ENCODE peak calls at places on chromosomes 4 and X, in four cellular contexts. Y, O, I and B are unnamed samples.

GRCh38 chrX:34884693-34885277 is 57.8 kb upstream of the FAM47B start:
- DNase-seq in Y (no peak), O (no peak), I (no peak), B (no peak)

GRCh38 chr4:123398803-123399637 is 2.4 kb downstream of the SPRY1 start:
- DNase-seq in Y (no peak), O (no peak), I (no peak), B (no peak)

GRCh38 chr4:187908079-187908501 is 87.5 kb upstream of the ZFP42 start:
- DNase-seq in Y (no peak), O (no peak), I (no peak), B (no peak)

GRCh38 chr4:55545133-55545532 is 1.6 kb downstream of the CLOCK start:
- DNase-seq in Y (no peak), O (no peak), I (no peak), B (no peak)

GRCh38 chrX:24610540-24610939 is 36.6 kb downstream of the PCYT1B start:
- DNase-seq in Y (no peak), O (no peak), I (no peak), B (no peak)

GRCh38 chr4:14552119-14552518 is 450.2 kb upstream of the CPEB2 start:
- DNase-seq in Y (no peak), O (no peak), I (no peak), B (no peak)

GRCh38 chrX:19750028-19750786 is 137.2 kb downstream of the SH3KBP1 start:
- DNase-seq in Y (no peak), O (no peak), I (peak; percentile 68), B (no peak)

GRCh38 chr4:123127865-123128264 is 205.5 kb upstream of the NUDT6 start:
- DNase-seq in Y (no peak), O (no peak), I (no peak), B (no peak)

GRCh38 chrX:73916489-73916888 is 353.5 kb downstream of the CHIC1 start:
- DNase-seq in Y (no peak), O (no peak), I (no peak), B (no peak)

GRCh38 chr4:6732441-6733357 is 16.7 kb downstream of the BLOC1S4 start:
- DNase-seq in Y (no peak), O (peak; percentile 89), I (no peak), B (no peak)

GRCh38 chrX:110331444-110332025 is 13.7 kb upstream of the AMMECR1 start:
- DNase-seq in Y (no peak), O (no peak), I (no peak), B (no peak)

GRCh38 chr4:38468491-38468890 is 195.5 kb upstream of the KLF3 start:
- DNase-seq in Y (no peak), O (no peak), I (no peak), B (no peak)

GRCh38 chrX:3697220-3697684 is 16.2 kb downstream of the PRKX start:
- DNase-seq in Y (no peak), O (no peak), I (no peak), B (no peak)

GRCh38 chrX:3699841-3700381 is 13.5 kb downstream of the PRKX start:
- DNase-seq in Y (no peak), O (no peak), I (peak; percentile 19), B (no peak)

GRCh38 chrX:3697701-3698279 is 15.7 kb downstream of the PRKX start:
- DNase-seq in Y (no peak), O (no peak), I (no peak), B (no peak)
- TF ChIP-seq SPI1 in Y (no peak), O (no peak), I (no peak), B (no peak)

GRCh38 chr4:3364634-3365314 is 72.0 kb downstream of the RGS12 start:
- DNase-seq in Y (no peak), O (no peak), I (no peak), B (no peak)

GRCh38 chr4:3361896-3362295 is 69.1 kb downstream of the RGS12 start:
- DNase-seq in Y (no peak), O (no peak), I (no peak), B (no peak)

GRCh38 chr4:3364199-3364598 is 71.4 kb downstream of the RGS12 start:
- DNase-seq in Y (no peak), O (no peak), I (no peak), B (no peak)

GRCh38 chr4:3362431-3363287 is 69.8 kb downstream of the RGS12 start:
- DNase-seq in Y (no peak), O (no peak), I (no peak), B (no peak)

GRCh38 chr4:3363411-3364141 is 70.8 kb downstream of the RGS12 start:
- DNase-seq in Y (no peak), O (no peak), I (no peak), B (no peak)
- TF ChIP-seq SPI1 in Y (no peak), O (no peak), I (no peak), B (no peak)

GRCh38 chr4:185712350-185713024 is 99.5 kb downstream of the SORBS2 start:
- DNase-seq in Y (no peak), O (no peak), I (no peak), B (no peak)

GRCh38 chr4:185710487-185710995 is 101.5 kb downstream of the SORBS2 start:
- DNase-seq in Y (no peak), O (no peak), I (no peak), B (no peak)

GRCh38 chr4:185713272-185713671 is 98.7 kb downstream of the SORBS2 start:
- DNase-seq in Y (no peak), O (no peak), I (no peak), B (no peak)

GRCh38 chr4:185709802-185710486 is 102.0 kb downstream of the SORBS2 start:
- DNase-seq in Y (no peak), O (no peak), I (no peak), B (no peak)

GRCh38 chr4:185711764-185712163 is 100.2 kb downstream of the SORBS2 start:
- DNase-seq in Y (no peak), O (no peak), I (no peak), B (no peak)
- TF ChIP-seq SPI1 in Y (no peak), O (no peak), I (no peak), B (no peak)

GRCh38 chrX:48046846-48047245 is 24.6 kb downstream of the ZNF630 start:
- DNase-seq in Y (no peak), O (no peak), I (no peak), B (no peak)

GRCh38 chrX:48043056-48043455 is 28.4 kb downstream of the ZNF630 start:
- DNase-seq in Y (no peak), O (no peak), I (no peak), B (no peak)

GRCh38 chrX:48045410-48046311 is 25.8 kb downstream of the ZNF630 start:
- DNase-seq in Y (no peak), O (no peak), I (no peak), B (no peak)
- TF ChIP-seq SPI1 in Y (no peak), O (no peak), I (no peak), B (no peak)

DNA sequence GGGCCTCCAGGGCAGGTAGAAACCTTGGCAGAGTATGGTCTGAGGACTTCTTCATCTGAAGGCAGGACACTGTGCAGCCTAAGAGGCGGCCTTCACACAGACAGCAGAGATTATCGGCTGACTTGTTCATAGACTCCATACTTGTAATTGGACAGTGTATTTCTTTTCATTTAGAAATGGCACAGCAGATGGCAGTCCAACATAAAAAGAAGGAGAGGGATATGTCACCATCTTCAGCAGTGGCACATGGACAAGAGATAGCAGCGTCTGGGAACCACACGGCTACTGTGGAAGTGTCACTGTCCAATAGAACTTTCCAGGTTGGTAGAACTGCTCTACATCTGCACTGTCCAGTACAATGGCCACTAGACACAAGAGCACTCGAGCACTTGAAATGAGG is 21.7 kb upstream of the GEMIN8 start:
- DNase-seq in Y (no peak), O (no peak), I (no peak), B (no peak)
- TF ChIP-seq SPI1 in Y (no peak), O (no peak), I (no peak), B (no peak)

GRCh38 chrX:87518504-87518903 is 902 bp downstream of the KLHL4 start:
- DNase-seq in Y (no peak), O (no peak), I (no peak), B (no peak)
- TF ChIP-seq SPI1 in Y (no peak), O (no peak), I (no peak), B (no peak)

GRCh38 chrX:13574600-13574999 is 5.2 kb downstream of the EGFL6 start:
- DNase-seq in Y (no peak), O (no peak), I (peak; percentile 3), B (no peak)
- TF ChIP-seq SPI1 in Y (no peak), O (no peak), I (no peak), B (no peak)